ENCODE peak calls at places on chromosome 14, in five cellular contexts. One of them, this sample, is unnamed.

GRCh38 chr14:74645735-74646134 is 33.7 kb upstream of the LTBP2 start:
- DNase-seq in PC-9: no peak
- DNase-seq in EL: no peak
- DNase-seq in left cardiac atrium: no peak
- DNase-seq in A549: no peak
- DNase-seq in this sample: no peak

GRCh38 chr14:65676361-65677014 is 264.0 kb downstream of the FUT8 start:
- DNase-seq in left cardiac atrium: no peak
- DNase-seq in A549: no peak
- DNase-seq in PC-9: no peak
- DNase-seq in EL: no peak
- DNase-seq in this sample: no peak

GRCh38 chr14:104688755-104689619 is at the start of gene INF2:
- DNase-seq in A549: peak; percentile 84
- DNase-seq in EL: peak; percentile 72
- DNase-seq in PC-9: no peak
- DNase-seq in left cardiac atrium: peak; percentile 73
- DNase-seq in this sample: peak; percentile 77

GRCh38 chr14:89988787-89989186 is 33.1 kb downstream of the TDP1 start:
- DNase-seq in EL: no peak
- DNase-seq in PC-9: no peak
- DNase-seq in A549: no peak
- DNase-seq in left cardiac atrium: no peak
- DNase-seq in this sample: no peak

GRCh38 chr14:50233335-50234250 is 2.2 kb upstream of the SOS2 start:
- DNase-seq in EL: no peak
- DNase-seq in left cardiac atrium: no peak
- DNase-seq in PC-9: no peak
- DNase-seq in A549: no peak
- DNase-seq in this sample: peak; percentile 12

GRCh38 chr14:35897616-35898111 is 71.5 kb downstream of the BRMS1L start:
- DNase-seq in EL: no peak
- DNase-seq in left cardiac atrium: no peak
- DNase-seq in PC-9: no peak
- DNase-seq in A549: no peak
- DNase-seq in this sample: no peak

GRCh38 chr14:51304956-51305355 is 64.9 kb downstream of the TMX1 start:
- DNase-seq in left cardiac atrium: no peak
- DNase-seq in PC-9: peak; percentile 62
- DNase-seq in EL: peak; percentile 96
- DNase-seq in A549: peak; percentile 25
- DNase-seq in this sample: no peak

GRCh38 chr14:104728631-104729030 is 4.6 kb downstream of the ADSS1 start:
- DNase-seq in EL: no peak
- DNase-seq in left cardiac atrium: no peak
- DNase-seq in PC-9: no peak
- DNase-seq in A549: no peak
- DNase-seq in this sample: no peak

GRCh38 chr14:51855234-51855633 is 5.2 kb upstream of the GNG2 start:
- DNase-seq in A549: no peak
- DNase-seq in EL: peak; percentile 34
- DNase-seq in PC-9: no peak
- DNase-seq in left cardiac atrium: no peak
- DNase-seq in this sample: no peak

GRCh38 chr14:102317564-102318248 is 1.8 kb upstream of the ZNF839 start:
- DNase-seq in PC-9: peak; percentile 65
- DNase-seq in A549: no peak
- DNase-seq in left cardiac atrium: peak; percentile 48
- DNase-seq in EL: peak; percentile 37
- DNase-seq in this sample: no peak

GRCh38 chr14:53516261-53516774 is 363.2 kb upstream of the DDHD1 start:
- DNase-seq in PC-9: no peak
- DNase-seq in left cardiac atrium: no peak
- DNase-seq in A549: no peak
- DNase-seq in EL: peak; percentile 87
- DNase-seq in this sample: no peak

GRCh38 chr14:73250781-73251500 is 13.6 kb downstream of the PAPLN start:
- DNase-seq in A549: no peak
- DNase-seq in EL: no peak
- DNase-seq in PC-9: no peak
- DNase-seq in left cardiac atrium: no peak
- DNase-seq in this sample: no peak

GRCh38 chr14:63394856-63395255 is 76.1 kb upstream of the GPHB5 start:
- DNase-seq in EL: peak; percentile 34
- DNase-seq in PC-9: no peak
- DNase-seq in left cardiac atrium: no peak
- DNase-seq in A549: no peak
- DNase-seq in this sample: no peak

GRCh38 chr14:56422703-56423213 is 156.8 kb upstream of the TMEM260 start:
- DNase-seq in A549: peak; percentile 55
- DNase-seq in left cardiac atrium: peak; percentile 52
- DNase-seq in PC-9: peak; percentile 37
- DNase-seq in EL: peak; percentile 40
- DNase-seq in this sample: peak; percentile 67

GRCh38 chr14:103502877-103503276 is 19.8 kb downstream of the CKB start:
- DNase-seq in A549: no peak
- DNase-seq in PC-9: no peak
- DNase-seq in left cardiac atrium: peak; percentile 9
- DNase-seq in EL: no peak
- DNase-seq in this sample: no peak

GRCh38 chr14:78424311-78424710 is 254.1 kb downstream of the NRXN3 start:
- DNase-seq in A549: no peak
- DNase-seq in left cardiac atrium: no peak
- DNase-seq in EL: no peak
- DNase-seq in PC-9: no peak
- DNase-seq in this sample: no peak

GRCh38 chr14:36207500-36207899 is 31.0 kb upstream of the PTCSC3 start:
- DNase-seq in A549: no peak
- DNase-seq in PC-9: no peak
- DNase-seq in EL: no peak
- DNase-seq in left cardiac atrium: no peak
- DNase-seq in this sample: peak; percentile 21

GRCh38 chr14:72603639-72604038 is 290.3 kb downstream of the DPF3 start:
- DNase-seq in A549: no peak
- DNase-seq in PC-9: no peak
- DNase-seq in left cardiac atrium: no peak
- DNase-seq in EL: peak; percentile 23
- DNase-seq in this sample: no peak

GRCh38 chr14:75522919-75523318 is 650 bp downstream of the BATF start:
- DNase-seq in A549: no peak
- DNase-seq in left cardiac atrium: no peak
- DNase-seq in EL: no peak
- DNase-seq in PC-9: no peak
- DNase-seq in this sample: no peak

GRCh38 chr14:100825691-100826331 is at the start of gene MEG3:
- DNase-seq in A549: peak; percentile 17
- DNase-seq in PC-9: no peak
- DNase-seq in EL: peak; percentile 85
- DNase-seq in left cardiac atrium: peak; percentile 50
- DNase-seq in this sample: no peak

GRCh38 chr14:28542040-28542439 is 224.5 kb upstream of the FOXG1 start:
- DNase-seq in PC-9: no peak
- DNase-seq in left cardiac atrium: no peak
- DNase-seq in EL: no peak
- DNase-seq in A549: no peak
- DNase-seq in this sample: no peak